ENCODE peak calls at places on chromosomes 13 and 19, in six cellular contexts. M is RPMI7951, B is germinal center, P is activated gamma-delta T cell treated with Interleukin-2 at 50 U/mL for 16 hours, I is sciatic nerve, T is lung. N is an unnamed sample.
A peak's percentile ranks its signal among the peaks of the same experiment; 100 is the strongest.

GRCh38 chr19:11982526-11982925 is 17.7 kb downstream of the ZNF763 start:
- DNase-seq in B (no peak), I (no peak), M (peak; percentile 84), P (no peak), T (no peak), N (no peak)

GRCh38 chr19:4811328-4812131 is 20.0 kb downstream of the TICAM1 start:
- DNase-seq in I (peak; percentile 91), B (peak; percentile 83), M (peak; percentile 56), T (peak; percentile 85), P (peak; percentile 90), N (peak; percentile 92)

GRCh38 chr13:96199315-96199714 is 109.4 kb downstream of the HS6ST3 start:
- DNase-seq in T (no peak), M (no peak), P (no peak), B (no peak), I (no peak), N (no peak)

GRCh38 chr19:13633109-13633508 is 126.8 kb upstream of the CACNA1A start:
- DNase-seq in P (no peak), T (no peak), B (no peak), M (peak; percentile 80), I (no peak), N (peak; percentile 41)

GRCh38 chr19:48391100-48392005 is at the start of gene KDELR1:
- DNase-seq in T (peak; percentile 64), I (peak; percentile 89), B (peak; percentile 88), M (peak; percentile 67), P (peak; percentile 68), N (peak; percentile 84)

GRCh38 chr19:55376381-55376933 is at the start of gene TMEM190:
- DNase-seq in T (no peak), M (no peak), B (no peak), I (no peak), P (no peak), N (peak; percentile 41)

GRCh38 chr19:16366433-16367268 is 42.0 kb downstream of the KLF2 start:
- DNase-seq in T (no peak), P (peak; percentile 42), B (peak; percentile 56), I (no peak), M (no peak), N (no peak)

GRCh38 chr19:16382775-16383543 is 58.3 kb downstream of the KLF2 start:
- DNase-seq in P (peak; percentile 83), I (peak; percentile 94), B (peak; percentile 77), T (peak; percentile 82), M (peak; percentile 82), N (peak; percentile 84)

GRCh38 chr19:54462072-54462712 is 1.4 kb downstream of the LENG9 start:
- DNase-seq in I (peak; percentile 65), T (no peak), M (no peak), P (no peak), B (no peak), N (no peak)